ENCODE peak calls at places on chromosomes 11 and 22, in five cellular contexts. F is left colon; J is GF-D8; M is T-helper 9 cell; H is effector memory CD8-positive, alpha-beta T cell. A is an unnamed sample.
A peak's percentile ranks its signal among the peaks of the same experiment; 100 is the strongest.

GRCh38 chr22:43448048-43448447 is 36.2 kb downstream of the MPPED1 start:
- DNase-seq in F (no peak), H (no peak), M (no peak), J (no peak), A (no peak)

GRCh38 chr11:70000228-70000627 is 77.9 kb upstream of the ANO1 start:
- DNase-seq in J (no peak), F (no peak), M (no peak), H (no peak), A (peak; percentile 11)

GRCh38 chr22:44181033-44181911 is 547 bp downstream of the PARVG start:
- DNase-seq in H (peak; percentile 58), M (peak; percentile 59), J (peak; percentile 62), F (peak; percentile 54), A (no peak)

GRCh38 chr11:19258651-19259230 is 18.0 kb upstream of the E2F8 start:
- DNase-seq in J (no peak), H (no peak), M (no peak), F (no peak), A (no peak)

GRCh38 chr11:123454060-123454651 is 24.1 kb downstream of the GRAMD1B start:
- DNase-seq in F (no peak), J (peak; percentile 81), H (peak; percentile 32), M (peak; percentile 26), A (peak; percentile 47)

GRCh38 chr11:96037267-96037990 is 113.5 kb upstream of the MTMR2 start:
- DNase-seq in M (no peak), H (no peak), J (no peak), F (no peak), A (peak; percentile 84)

GRCh38 chr22:37560682-37561208 is 465 bp downstream of the CDC42EP1 start:
- DNase-seq in M (no peak), F (peak; percentile 52), H (no peak), J (no peak), A (no peak)

GRCh38 chr11:32115406-32115805 is 24.5 kb downstream of the RCN1 start:
- DNase-seq in F (no peak), H (no peak), M (no peak), J (no peak), A (no peak)

GRCh38 chr22:46042786-46043185 is 65.8 kb upstream of the WNT7B start:
- DNase-seq in H (no peak), J (no peak), M (no peak), F (peak; percentile 13), A (no peak)

GRCh38 chr11:69371731-69372588 is 78.0 kb downstream of the MYEOV start:
- DNase-seq in H (no peak), F (no peak), M (no peak), J (no peak), A (no peak)

GRCh38 chr22:38824587-38824986 is 19.2 kb downstream of the NPTXR start:
- DNase-seq in H (peak; percentile 42), J (no peak), F (peak; percentile 62), M (peak; percentile 11), A (peak; percentile 23)

GRCh38 chr11:83195176-83195531 is 1.6 kb downstream of the ANKRD42 start:
- DNase-seq in F (no peak), H (no peak), M (no peak), J (no peak), A (no peak)

GRCh38 chr22:23984430-23984829 is 4.5 kb downstream of the GSTT2 start:
- DNase-seq in H (peak; percentile 29), M (no peak), F (no peak), J (no peak), A (no peak)

GRCh38 chr11:130737866-130738431 is 178.3 kb downstream of the SNX19 start:
- DNase-seq in F (no peak), M (no peak), J (no peak), H (no peak), A (no peak)

GRCh38 chr11:440065-441042 is 1.5 kb downstream of the ANO9 start:
- DNase-seq in J (no peak), M (no peak), F (peak; percentile 65), H (no peak), A (no peak)

GRCh38 chr22:30776476-30776875 is 81.8 kb downstream of the OSBP2 start:
- DNase-seq in F (no peak), J (no peak), M (no peak), H (no peak), A (no peak)

GRCh38 chr22:43443072-43443471 is 31.3 kb downstream of the MPPED1 start:
- DNase-seq in J (no peak), H (no peak), M (no peak), F (no peak), A (no peak)

GRCh38 chr11:109123811-109124787 is 297.9 kb upstream of the C11orf87 start:
- DNase-seq in J (no peak), M (no peak), F (no peak), H (no peak), A (peak; percentile 19)

GRCh38 chr11:6438979-6439571 is 1.7 kb downstream of the HPX start:
- DNase-seq in F (peak; percentile 65), M (no peak), H (peak; percentile 21), J (peak; percentile 9), A (peak; percentile 28)

GRCh38 chr11:128339721-128340271 is 247.6 kb downstream of the ETS1 start:
- DNase-seq in H (no peak), F (no peak), J (no peak), M (no peak), A (no peak)

GRCh38 chr22:43490311-43490710 is 78.5 kb downstream of the MPPED1 start:
- DNase-seq in H (no peak), J (no peak), F (no peak), M (no peak), A (no peak)

GRCh38 chr11:71548716-71549151 is 514 bp downstream of the KRTAP5-9 start:
- DNase-seq in H (no peak), J (no peak), F (no peak), M (no peak), A (no peak)

GRCh38 chr11:2160736-2161259 is at the start of gene INS:
- DNase-seq in J (no peak), F (no peak), M (no peak), H (no peak), A (no peak)

GRCh38 chr11:69300124-69301032 is 6.4 kb downstream of the MYEOV start:
- DNase-seq in F (no peak), M (no peak), J (peak; percentile 3), H (no peak), A (no peak)

GRCh38 chr11:14672635-14673034 is 29.0 kb downstream of the PDE3B start:
- DNase-seq in M (no peak), J (no peak), F (no peak), H (no peak), A (peak; percentile 43)

GRCh38 chr22:39943941-39944624 is 16.1 kb upstream of the TMA7B start:
- DNase-seq in F (no peak), J (no peak), H (no peak), M (no peak), A (no peak)

A was measured in foreskin keratinocyte.